ENCODE peak calls at places on chromosomes 5 and 9, in four cellular contexts. One of them, this sample, is unnamed.
A peak's percentile ranks its signal among the peaks of the same experiment; 100 is the strongest.

GRCh38 chr9:94921072-94921471 is 194.6 kb downstream of the AOPEP start:
- DNase-seq in natural killer cell: no peak
- DNase-seq in HFFc6: peak; percentile 70
- DNase-seq in kidney epithelial cell: peak; percentile 71
- DNase-seq in this sample: no peak

GRCh38 chr5:72167257-72167656 is 60.0 kb downstream of the MAP1B start:
- DNase-seq in natural killer cell: no peak
- DNase-seq in HFFc6: no peak
- DNase-seq in kidney epithelial cell: no peak
- DNase-seq in this sample: no peak

GRCh38 chr9:126635661-126636439 is 22.1 kb downstream of the LMX1B start:
- DNase-seq in natural killer cell: no peak
- DNase-seq in HFFc6: no peak
- DNase-seq in kidney epithelial cell: no peak
- DNase-seq in this sample: no peak

GRCh38 chr9:130785053-130785452 is 50.0 kb upstream of the ABL1 start:
- DNase-seq in natural killer cell: no peak
- DNase-seq in HFFc6: no peak
- DNase-seq in kidney epithelial cell: no peak
- DNase-seq in this sample: no peak

GRCh38 chr5:135887447-135887864 is 8.2 kb downstream of the IL9 start:
- DNase-seq in natural killer cell: peak; percentile 44
- DNase-seq in HFFc6: peak; percentile 46
- DNase-seq in kidney epithelial cell: peak; percentile 18
- DNase-seq in this sample: peak; percentile 65

GRCh38 chr5:14173419-14174234 is 30.5 kb downstream of the TRIO start:
- DNase-seq in natural killer cell: no peak
- DNase-seq in HFFc6: no peak
- DNase-seq in kidney epithelial cell: no peak
- DNase-seq in this sample: no peak

GRCh38 chr9:136619742-136620440 is 42.8 kb upstream of the EGFL7 start:
- DNase-seq in natural killer cell: peak; percentile 46
- DNase-seq in HFFc6: no peak
- DNase-seq in kidney epithelial cell: no peak
- DNase-seq in this sample: no peak

GRCh38 chr5:96565843-96566242 is 96.3 kb upstream of the CAST start:
- DNase-seq in natural killer cell: no peak
- DNase-seq in HFFc6: peak; percentile 91
- DNase-seq in kidney epithelial cell: no peak
- DNase-seq in this sample: no peak

GRCh38 chr9:129422843-129423700 is 197.8 kb downstream of the C9orf50 start:
- DNase-seq in natural killer cell: no peak
- DNase-seq in HFFc6: no peak
- DNase-seq in kidney epithelial cell: no peak
- DNase-seq in this sample: no peak

DNA sequence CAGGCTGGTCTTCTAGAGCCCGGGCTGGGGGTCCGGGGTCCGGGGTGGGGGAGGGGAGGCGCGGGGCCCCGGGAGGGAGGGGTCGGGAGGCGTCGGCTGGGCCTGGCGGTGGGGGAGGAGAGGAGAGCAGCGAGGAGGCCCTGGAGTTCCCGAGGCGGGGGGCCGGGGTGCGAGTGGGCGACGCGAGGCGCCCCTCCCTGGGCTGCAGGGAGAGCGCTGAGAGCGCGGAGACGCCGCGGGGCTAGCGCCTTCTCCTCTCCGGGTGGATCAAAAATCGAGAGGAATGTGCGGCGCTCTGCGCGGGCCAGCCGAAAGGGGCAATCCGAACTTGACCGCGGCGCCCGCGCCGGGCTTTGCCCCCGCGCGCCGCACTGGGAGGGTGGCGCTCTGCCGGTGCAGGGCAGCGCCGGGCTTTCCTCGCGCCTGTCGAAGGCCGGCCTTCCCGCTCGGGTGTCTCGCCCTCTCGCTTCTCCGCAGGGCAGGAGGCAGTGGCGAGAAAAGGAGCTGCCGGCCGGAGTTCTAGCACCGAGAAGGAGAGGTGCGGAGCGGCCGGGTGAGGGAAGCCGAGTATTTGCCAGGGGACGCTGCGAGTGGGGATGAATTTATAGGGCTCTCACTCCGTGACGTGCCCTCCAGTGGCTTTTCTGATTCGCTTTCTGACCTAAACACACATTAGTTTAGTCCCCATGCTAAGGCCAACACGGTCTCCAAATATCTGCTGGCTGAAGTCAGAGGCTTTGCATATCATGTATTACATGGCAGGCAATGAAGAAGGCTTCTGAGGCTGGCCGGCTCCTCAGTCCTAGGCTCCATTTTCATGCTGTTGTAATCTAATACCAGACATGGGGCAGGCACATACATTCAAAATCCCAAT is at the start of gene GDNF:
- DNase-seq in natural killer cell: no peak
- DNase-seq in HFFc6: peak; percentile 55
- DNase-seq in kidney epithelial cell: no peak
- DNase-seq in this sample: peak; percentile 34
- TF ChIP-seq CTCF in natural killer cell: no peak
- TF ChIP-seq CTCF in HFFc6: peak; percentile 72
- TF ChIP-seq CTCF in kidney epithelial cell: no peak
- TF ChIP-seq CTCF in this sample: peak; percentile 46

GRCh38 chr5:74192606-74193299 is 447.8 kb downstream of the ENC1 start:
- DNase-seq in natural killer cell: no peak
- DNase-seq in HFFc6: no peak
- DNase-seq in kidney epithelial cell: no peak
- DNase-seq in this sample: no peak
- TF ChIP-seq CTCF in natural killer cell: no peak
- TF ChIP-seq CTCF in HFFc6: no peak
- TF ChIP-seq CTCF in kidney epithelial cell: no peak
- TF ChIP-seq CTCF in this sample: no peak

GRCh38 chr5:75729321-75729720 is 12.1 kb upstream of the POC5 start:
- DNase-seq in natural killer cell: no peak
- DNase-seq in HFFc6: no peak
- DNase-seq in kidney epithelial cell: no peak
- DNase-seq in this sample: no peak

GRCh38 chr5:75736273-75736672 is 19.0 kb upstream of the POC5 start:
- DNase-seq in natural killer cell: no peak
- DNase-seq in HFFc6: no peak
- DNase-seq in kidney epithelial cell: no peak
- DNase-seq in this sample: no peak

GRCh38 chr5:75733767-75734166 is 16.5 kb upstream of the POC5 start:
- DNase-seq in natural killer cell: no peak
- DNase-seq in HFFc6: no peak
- DNase-seq in kidney epithelial cell: no peak
- DNase-seq in this sample: no peak

GRCh38 chr5:75734913-75735789 is 17.9 kb upstream of the POC5 start:
- DNase-seq in natural killer cell: no peak
- DNase-seq in HFFc6: peak; percentile 42
- DNase-seq in kidney epithelial cell: peak; percentile 18
- DNase-seq in this sample: peak; percentile 19
- TF ChIP-seq CTCF in natural killer cell: no peak
- TF ChIP-seq CTCF in HFFc6: peak; percentile 66
- TF ChIP-seq CTCF in kidney epithelial cell: peak; percentile 83
- TF ChIP-seq CTCF in this sample: peak; percentile 68

GRCh38 chr9:111828193-111828592 is 33.5 kb upstream of the SHOC1 start:
- DNase-seq in natural killer cell: no peak
- DNase-seq in HFFc6: no peak
- DNase-seq in kidney epithelial cell: no peak
- DNase-seq in this sample: no peak
- TF ChIP-seq CTCF in natural killer cell: no peak
- TF ChIP-seq CTCF in HFFc6: peak; percentile 15
- TF ChIP-seq CTCF in kidney epithelial cell: no peak
- TF ChIP-seq CTCF in this sample: no peak

GRCh38 chr9:22740781-22741180 is 294.2 kb downstream of the DMRTA1 start:
- DNase-seq in natural killer cell: no peak
- DNase-seq in HFFc6: no peak
- DNase-seq in kidney epithelial cell: no peak
- DNase-seq in this sample: no peak

GRCh38 chr9:22742401-22742800 is 295.8 kb downstream of the DMRTA1 start:
- DNase-seq in natural killer cell: no peak
- DNase-seq in HFFc6: no peak
- DNase-seq in kidney epithelial cell: no peak
- DNase-seq in this sample: no peak

DNA sequence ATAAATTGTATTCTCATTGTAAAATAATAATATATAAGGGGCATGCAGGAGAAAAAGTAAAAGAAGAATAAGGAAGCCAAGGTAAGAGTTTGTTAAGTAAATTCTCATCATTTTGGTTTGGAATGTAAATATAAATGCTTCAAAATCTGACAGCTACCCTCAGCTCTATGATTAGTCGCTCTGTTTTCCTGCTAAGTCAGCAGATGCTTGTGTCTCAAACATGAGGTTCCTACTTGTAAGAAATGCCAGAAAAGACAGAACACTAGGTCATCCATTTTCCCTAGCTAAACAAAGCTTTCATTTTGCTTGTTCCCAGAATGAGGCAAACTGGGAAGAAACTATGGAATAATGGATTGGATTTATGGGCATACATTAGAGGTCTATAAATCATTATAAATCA is 293.1 kb downstream of the DMRTA1 start:
- DNase-seq in natural killer cell: no peak
- DNase-seq in HFFc6: no peak
- DNase-seq in kidney epithelial cell: no peak
- DNase-seq in this sample: no peak
- TF ChIP-seq CTCF in natural killer cell: no peak
- TF ChIP-seq CTCF in HFFc6: no peak
- TF ChIP-seq CTCF in kidney epithelial cell: no peak
- TF ChIP-seq CTCF in this sample: no peak

GRCh38 chr5:73450041-73450598 is 1.5 kb upstream of the FOXD1 start:
- DNase-seq in natural killer cell: no peak
- DNase-seq in HFFc6: no peak
- DNase-seq in kidney epithelial cell: no peak
- DNase-seq in this sample: no peak

GRCh38 chr5:73448451-73449136 is at the start of gene FOXD1:
- DNase-seq in natural killer cell: peak; percentile 25
- DNase-seq in HFFc6: peak; percentile 93
- DNase-seq in kidney epithelial cell: peak; percentile 77
- DNase-seq in this sample: peak; percentile 65

GRCh38 chr5:73446631-73447233 is 1.8 kb downstream of the FOXD1 start:
- DNase-seq in natural killer cell: no peak
- DNase-seq in HFFc6: no peak
- DNase-seq in kidney epithelial cell: no peak
- DNase-seq in this sample: no peak

GRCh38 chr5:73447234-73448071 is 1.1 kb downstream of the FOXD1 start:
- DNase-seq in natural killer cell: peak; percentile 37
- DNase-seq in HFFc6: peak; percentile 42
- DNase-seq in kidney epithelial cell: no peak
- DNase-seq in this sample: peak; percentile 38

DNA sequence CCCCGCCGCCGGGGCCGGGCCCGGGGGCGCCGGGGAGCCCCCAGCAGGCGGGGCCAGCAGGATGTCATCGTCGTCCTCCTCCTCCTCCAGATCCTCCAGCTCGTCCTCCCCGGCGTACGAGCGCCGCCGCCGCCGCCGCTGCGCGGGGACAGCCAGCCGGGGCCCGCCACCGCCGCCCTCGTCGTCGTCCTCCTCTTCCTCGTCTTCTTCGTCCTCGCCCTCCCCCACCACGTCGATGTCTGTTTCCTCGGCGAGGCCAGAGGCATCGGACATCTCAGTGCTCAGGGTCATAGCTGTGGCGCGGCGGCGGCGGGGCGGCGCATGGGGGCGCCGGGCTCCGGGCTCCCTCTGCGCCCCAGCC is 525 bp downstream of the FOXD1 start:
- DNase-seq in natural killer cell: peak; percentile 29
- DNase-seq in HFFc6: no peak
- DNase-seq in kidney epithelial cell: no peak
- DNase-seq in this sample: peak; percentile 19
- TF ChIP-seq CTCF in natural killer cell: no peak
- TF ChIP-seq CTCF in HFFc6: no peak
- TF ChIP-seq CTCF in kidney epithelial cell: no peak
- TF ChIP-seq CTCF in this sample: no peak

GRCh38 chr5:122375801-122376200 is 63.8 kb downstream of the SNCAIP start:
- DNase-seq in natural killer cell: no peak
- DNase-seq in HFFc6: no peak
- DNase-seq in kidney epithelial cell: no peak
- DNase-seq in this sample: no peak

GRCh38 chr5:122369416-122369815 is 57.4 kb downstream of the SNCAIP start:
- DNase-seq in natural killer cell: no peak
- DNase-seq in HFFc6: no peak
- DNase-seq in kidney epithelial cell: no peak
- DNase-seq in this sample: no peak

GRCh38 chr5:122368845-122369244 is 56.8 kb downstream of the SNCAIP start:
- DNase-seq in natural killer cell: no peak
- DNase-seq in HFFc6: no peak
- DNase-seq in kidney epithelial cell: no peak
- DNase-seq in this sample: no peak

GRCh38 chr5:122367445-122367844 is 55.4 kb downstream of the SNCAIP start:
- DNase-seq in natural killer cell: no peak
- DNase-seq in HFFc6: no peak
- DNase-seq in kidney epithelial cell: no peak
- DNase-seq in this sample: no peak

GRCh38 chr5:122371511-122372151 is 59.6 kb downstream of the SNCAIP start:
- DNase-seq in natural killer cell: no peak
- DNase-seq in HFFc6: no peak
- DNase-seq in kidney epithelial cell: no peak
- DNase-seq in this sample: no peak
- TF ChIP-seq CTCF in natural killer cell: no peak
- TF ChIP-seq CTCF in HFFc6: no peak
- TF ChIP-seq CTCF in kidney epithelial cell: no peak
- TF ChIP-seq CTCF in this sample: no peak

DNA sequence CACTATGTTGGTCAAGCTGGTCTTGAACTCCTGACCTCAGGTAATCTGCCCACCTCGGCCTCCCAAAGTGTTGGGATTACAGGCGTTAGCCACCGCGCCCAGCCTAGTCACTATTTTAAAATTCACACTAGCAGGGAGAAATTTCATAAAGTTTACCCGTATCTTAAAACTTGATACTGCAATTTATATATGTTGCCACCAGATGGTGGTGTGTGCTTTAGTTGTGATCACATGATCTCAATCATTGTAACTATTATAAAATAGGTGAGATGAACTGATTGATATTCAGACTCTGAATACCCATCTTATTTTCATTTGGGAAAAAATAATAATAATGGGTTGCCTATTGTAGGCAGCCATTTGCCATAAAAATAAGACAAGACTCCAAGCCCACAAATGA is 1330.4 kb upstream of the WWC1 start:
- DNase-seq in natural killer cell: no peak
- DNase-seq in HFFc6: no peak
- DNase-seq in kidney epithelial cell: no peak
- DNase-seq in this sample: no peak
- TF ChIP-seq CTCF in natural killer cell: no peak
- TF ChIP-seq CTCF in HFFc6: peak; percentile 63
- TF ChIP-seq CTCF in kidney epithelial cell: peak; percentile 19
- TF ChIP-seq CTCF in this sample: peak; percentile 61